ENCODE peak calls at places on chromosomes 2 and 18, in four cellular contexts. M is AG10803, E is foreskin fibroblast, H is neural crest cell. A is an unnamed sample.

GRCh38 chr2:71683070-71683469 is 229.7 kb downstream of the DYSF start:
- DNase-seq in M (no peak), E (no peak), H (no peak), A (no peak)

GRCh38 chr2:202681688-202682205 is 47.0 kb downstream of the FAM117B start:
- DNase-seq in M (no peak), E (no peak), H (no peak), A (no peak)

GRCh38 chr18:36769611-36770314 is 59.0 kb downstream of the TPGS2 start:
- DNase-seq in M (no peak), E (no peak), H (no peak), A (peak; percentile 34)

GRCh38 chr2:46537046-46537445 is 57.7 kb downstream of the TMEM247 start:
- DNase-seq in M (no peak), E (no peak), H (no peak), A (no peak)

GRCh38 chr2:96207778-96208143 is 866 bp downstream of the STARD7 start:
- DNase-seq in M (no peak), E (no peak), H (no peak), A (peak; percentile 44)

GRCh38 chr18:35043207-35043606 is 2.0 kb downstream of the MAPRE2 start:
- DNase-seq in M (no peak), E (no peak), H (no peak), A (no peak)

GRCh38 chr18:49725809-49726514 is 87.4 kb downstream of the ACAA2 start:
- DNase-seq in M (peak; percentile 93), E (peak; percentile 99), H (peak; percentile 41), A (no peak)

GRCh38 chr2:84938194-84938879 is 32.6 kb upstream of the KCMF1 start:
- DNase-seq in M (peak; percentile 71), E (no peak), H (no peak), A (no peak)

GRCh38 chr2:41993086-41993812 is 54.6 kb upstream of the PKDCC start:
- DNase-seq in M (no peak), E (no peak), H (no peak), A (no peak)

GRCh38 chr2:241542278-241542605 is 16.3 kb upstream of the BOK start:
- DNase-seq in M (no peak), E (no peak), H (no peak), A (peak; percentile 22)

GRCh38 chr2:69062307-69062706 is 49.3 kb downstream of the ANTXR1 start:
- DNase-seq in M (no peak), E (no peak), H (no peak), A (no peak)

GRCh38 chr2:84778921-84779320 is 102.0 kb downstream of the TRABD2A start:
- DNase-seq in M (no peak), E (no peak), H (no peak), A (no peak)

GRCh38 chr2:157932480-157933205 is 56.5 kb upstream of the ACVR1 start:
- DNase-seq in M (no peak), E (no peak), H (peak; percentile 5), A (no peak)

GRCh38 chr2:112621792-112622527 is 23.8 kb upstream of the SLC20A1 start:
- DNase-seq in M (peak; percentile 85), E (peak; percentile 79), H (no peak), A (no peak)

GRCh38 chr2:27653397-27653796 is 10.0 kb downstream of the SUPT7L start:
- DNase-seq in M (no peak), E (no peak), H (no peak), A (no peak)

GRCh38 chr18:6056171-6056932 is 161.0 kb upstream of the TMEM200C start:
- DNase-seq in M (peak; percentile 40), E (peak; percentile 68), H (peak; percentile 13), A (peak; percentile 12)

GRCh38 chr18:49247786-49248185 is 212.7 kb downstream of the DYM start:
- DNase-seq in M (peak; percentile 60), E (peak; percentile 39), H (no peak), A (no peak)

GRCh38 chr2:25972049-25972823 is 10.1 kb downstream of the KIF3C start:
- DNase-seq in M (no peak), E (no peak), H (no peak), A (no peak)

GRCh38 chr2:102927854-102928267 is 166.0 kb downstream of the TMEM182 start:
- DNase-seq in M (no peak), E (no peak), H (no peak), A (no peak)

GRCh38 chr2:71824436-71824835 is 323.2 kb downstream of the CYP26B1 start:
- DNase-seq in M (no peak), E (no peak), H (no peak), A (no peak)

GRCh38 chr2:47651296-47651695 is 131.6 kb upstream of the MSH6 start:
- DNase-seq in M (no peak), E (no peak), H (no peak), A (no peak)

GRCh38 chr2:181857471-181857870 is 34.1 kb upstream of the ITPRID2 start:
- DNase-seq in M (no peak), E (no peak), H (no peak), A (no peak)

DNA sequence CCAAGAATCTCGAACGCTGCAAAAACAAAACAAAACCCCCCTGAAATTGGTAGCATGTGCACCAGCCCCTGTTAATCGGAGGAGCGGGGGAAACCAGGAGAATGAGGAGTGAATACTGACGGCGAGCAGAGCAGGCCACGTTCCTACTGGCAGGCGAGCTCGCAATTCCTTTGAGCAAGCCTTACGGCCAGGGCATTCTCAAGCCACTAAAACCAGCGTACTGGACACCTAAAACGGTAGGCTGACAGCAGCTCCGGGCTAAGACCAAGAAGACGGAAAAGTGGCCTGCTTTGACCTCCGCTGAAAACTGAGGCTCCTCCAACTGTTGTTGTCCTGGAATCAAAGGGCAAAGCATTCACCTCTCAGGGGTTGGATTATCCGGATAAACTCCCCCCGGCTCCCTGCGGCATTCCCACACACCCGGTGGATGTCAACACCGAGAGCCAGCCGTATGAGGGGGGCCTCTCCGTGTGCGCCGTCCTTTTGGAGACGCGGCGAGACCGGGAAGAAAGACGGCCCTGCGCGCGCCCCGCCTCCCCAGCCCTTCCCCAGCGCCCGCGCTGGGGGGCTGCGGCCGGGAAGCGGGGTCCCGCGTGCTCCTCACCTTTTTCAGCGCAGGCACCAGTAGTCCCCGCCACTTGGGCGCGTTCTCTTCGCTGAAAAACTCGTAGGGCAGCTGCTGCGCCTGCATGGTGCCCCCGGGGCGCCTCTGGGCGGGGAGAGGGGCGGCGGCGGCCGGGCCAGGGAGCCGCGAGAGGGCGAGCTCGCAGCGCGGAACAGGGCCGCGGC is 925 bp downstream of the SOS1 start:
- DNase-seq in M (peak; percentile 50), E (peak; percentile 48), H (peak; percentile 48), A (peak; percentile 86)
- TF ChIP-seq CTCF in M (no peak), E (no peak), H (no peak), A (peak; percentile 71)

GRCh38 chr2:86679036-86679435 is 41.1 kb upstream of the RMND5A start:
- DNase-seq in M (no peak), E (no peak), H (no peak), A (no peak)

GRCh38 chr2:86673976-86674670 is 46.0 kb upstream of the RMND5A start:
- DNase-seq in M (peak; percentile 12), E (peak; percentile 3), H (no peak), A (no peak)

GRCh38 chr2:86673011-86673410 is 47.1 kb upstream of the RMND5A start:
- DNase-seq in M (no peak), E (no peak), H (no peak), A (no peak)

GRCh38 chr2:86675104-86675503 is 45.0 kb upstream of the RMND5A start:
- DNase-seq in M (no peak), E (no peak), H (no peak), A (no peak)

GRCh38 chr2:86675611-86676015 is 44.5 kb upstream of the RMND5A start:
- DNase-seq in M (no peak), E (no peak), H (no peak), A (no peak)
- TF ChIP-seq CTCF in M (no peak), E (no peak), H (no peak), A (peak; percentile 13)

DNA sequence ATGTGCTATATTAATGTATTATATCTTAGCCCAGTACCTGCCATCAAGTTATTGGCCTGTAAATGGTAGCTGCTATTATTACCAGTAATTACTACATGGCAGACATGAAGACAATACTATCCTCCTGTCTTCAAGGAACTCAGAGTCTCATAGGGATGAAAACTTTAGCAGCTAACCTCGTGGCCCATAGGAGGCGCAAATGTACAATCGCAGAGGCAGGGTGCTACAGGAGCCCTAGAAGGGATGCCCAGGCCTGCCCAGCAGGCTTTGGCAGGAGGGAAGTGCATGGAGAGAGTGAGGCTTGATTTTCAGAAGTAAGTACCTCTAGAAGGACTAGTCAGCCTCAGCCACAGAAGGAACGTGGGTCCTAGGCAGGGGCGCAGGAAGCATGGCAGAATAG is 44.7 kb upstream of the KIDINS220 start:
- DNase-seq in M (peak; percentile 20), E (peak; percentile 7), H (peak; percentile 22), A (no peak)
- TF ChIP-seq CTCF in M (peak; percentile 38), E (peak; percentile 39), H (peak; percentile 28), A (peak; percentile 27)

GRCh38 chr2:3585239-3586109 is 9.4 kb upstream of the COLEC11 start:
- DNase-seq in M (peak; percentile 33), E (peak; percentile 85), H (no peak), A (no peak)
- TF ChIP-seq CTCF in M (no peak), E (no peak), H (no peak), A (no peak)

GRCh38 chr2:134134827-134135226 is 119.0 kb upstream of the MGAT5 start:
- DNase-seq in M (no peak), E (no peak), H (no peak), A (no peak)

GRCh38 chr2:134136702-134137101 is 117.2 kb upstream of the MGAT5 start:
- DNase-seq in M (no peak), E (no peak), H (no peak), A (no peak)

GRCh38 chr2:134138115-134138514 is 115.8 kb upstream of the MGAT5 start:
- DNase-seq in M (peak; percentile 46), E (no peak), H (no peak), A (no peak)

GRCh38 chr2:134135793-134136192 is 118.1 kb upstream of the MGAT5 start:
- DNase-seq in M (no peak), E (no peak), H (no peak), A (no peak)

GRCh38 chr2:134137182-134137595 is 116.7 kb upstream of the MGAT5 start:
- DNase-seq in M (peak; percentile 84), E (peak; percentile 74), H (no peak), A (no peak)
- TF ChIP-seq CTCF in M (no peak), E (no peak), H (no peak), A (no peak)

DNA sequence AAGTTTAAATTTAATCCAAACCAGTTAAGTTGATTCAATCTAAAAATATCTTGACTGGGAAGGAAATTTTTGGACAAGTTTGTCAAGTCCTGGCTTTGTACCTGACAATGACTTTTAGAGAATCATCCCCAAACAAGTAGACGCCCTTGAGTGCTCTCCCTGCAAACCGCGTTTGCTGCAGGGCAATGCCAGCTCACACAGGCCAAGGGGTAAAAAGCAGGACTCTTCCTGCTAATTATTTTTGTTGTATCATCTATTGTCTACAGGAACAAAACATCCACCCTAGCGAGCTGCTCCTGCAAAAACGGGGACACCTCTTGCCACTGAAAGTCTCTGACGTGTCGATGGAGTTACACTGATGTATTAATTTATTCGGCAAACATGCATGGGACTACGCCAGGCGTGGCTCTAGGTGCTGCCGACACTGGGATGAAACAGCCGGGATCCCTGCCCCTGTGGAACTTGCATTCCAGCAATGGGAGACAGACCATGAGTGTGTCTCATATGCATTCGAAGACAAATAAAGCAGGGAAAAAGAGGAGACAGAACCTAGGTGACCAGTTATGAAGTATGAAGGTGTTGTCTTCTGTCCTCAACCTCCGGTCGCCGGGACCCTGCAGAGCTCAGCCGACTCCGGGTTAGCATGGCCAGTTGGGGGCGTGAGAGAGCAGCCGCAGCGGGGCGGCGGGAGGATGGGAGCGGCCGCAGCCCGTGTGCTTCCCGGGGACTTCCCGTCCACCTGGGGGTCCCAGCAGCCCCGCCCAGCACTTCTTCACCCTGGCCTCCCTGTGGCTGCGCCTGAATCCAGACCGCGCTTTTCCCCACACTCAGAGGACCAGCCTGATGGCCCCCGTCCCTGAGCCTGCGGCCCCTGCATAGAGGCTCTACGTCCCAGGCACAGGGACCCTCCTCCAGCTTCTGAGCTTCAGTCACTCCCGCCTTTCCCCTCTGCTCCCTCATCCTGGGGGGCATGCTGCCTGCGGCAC is 11.2 kb downstream of the ID2 start:
- DNase-seq in M (no peak), E (no peak), H (peak; percentile 51), A (peak; percentile 59)
- TF ChIP-seq CTCF in M (peak; percentile 38), E (peak; percentile 45), H (peak; percentile 61), A (peak; percentile 75)

GRCh38 chr2:118675531-118675930 is 171.9 kb downstream of the EN1 start:
- DNase-seq in M (peak; percentile 22), E (no peak), H (no peak), A (no peak)
- TF ChIP-seq CTCF in M (no peak), E (no peak), H (no peak), A (no peak)